ENCODE peak calls at places on chromosomes 6 and 20, in nine cellular contexts. Y is M059J, M is sciatic nerve, S is NCI-H446, H is COR-L47, P is SW 1271, X is neural progenitor cell, N is T follicular helper cell, Z is G401. L is an unnamed sample.
A peak's percentile ranks its signal among the peaks of the same experiment; 100 is the strongest.

GRCh38 chr6:97198181-97198580 is 84.8 kb downstream of the MMS22L start:
- DNase-seq in Y (no peak), M (no peak), S (no peak), H (no peak), P (no peak), X (no peak), N (no peak), Z (no peak), L (no peak)

GRCh38 chr6:24994812-24995211 is 59.1 kb upstream of the RIPOR2 start:
- DNase-seq in Y (peak; percentile 45), M (no peak), S (no peak), H (no peak), P (no peak), X (no peak), N (no peak), Z (no peak), L (no peak)

GRCh38 chr6:167161895-167162467 is 4.2 kb upstream of the GPR31 start:
- DNase-seq in Y (peak; percentile 40), M (no peak), S (no peak), H (no peak), P (no peak), X (no peak), N (no peak), Z (no peak), L (no peak)

GRCh38 chr6:138545621-138545980 is 46.3 kb upstream of the NHSL1 start:
- DNase-seq in Y (no peak), M (peak; percentile 75), S (peak; percentile 70), H (no peak), P (no peak), X (peak; percentile 78), N (no peak), Z (no peak), L (peak; percentile 60)

GRCh38 chr6:6409397-6410030 is 89.1 kb upstream of the F13A1 start:
- DNase-seq in Y (peak; percentile 5), M (no peak), S (no peak), H (no peak), P (no peak), X (no peak), N (no peak), Z (no peak), L (no peak)

GRCh38 chr20:9160341-9160740 is 91.5 kb downstream of the PLCB4 start:
- DNase-seq in Y (peak; percentile 57), M (no peak), S (no peak), H (no peak), P (no peak), X (no peak), N (no peak), Z (no peak), L (no peak)

GRCh38 chr6:149320745-149321240 is 3.3 kb downstream of the TAB2 start:
- DNase-seq in Y (no peak), M (no peak), S (no peak), H (no peak), P (no peak), X (no peak), N (no peak), Z (no peak), L (no peak)

GRCh38 chr6:134287863-134288537 is 29.9 kb downstream of the SGK1 start:
- DNase-seq in Y (peak; percentile 56), M (no peak), S (no peak), H (no peak), P (no peak), X (no peak), N (no peak), Z (no peak), L (no peak)

GRCh38 chr6:113719056-113719455 is 138.1 kb upstream of the MARCKS start:
- DNase-seq in Y (peak; percentile 59), M (no peak), S (no peak), H (no peak), P (no peak), X (no peak), N (no peak), Z (no peak), L (peak; percentile 47)

GRCh38 chr6:39053016-39053595 is 4.5 kb downstream of the GLP1R start:
- DNase-seq in Y (no peak), M (no peak), S (no peak), H (no peak), P (no peak), X (no peak), N (no peak), Z (no peak), L (no peak)

GRCh38 chr6:2245103-2245953 is at the start of gene GMDS:
- DNase-seq in Y (peak; percentile 89), M (peak; percentile 91), S (peak; percentile 93), H (peak; percentile 91), P (peak; percentile 75), X (peak; percentile 97), N (peak; percentile 75), Z (peak; percentile 90), L (peak; percentile 92)

GRCh38 chr6:166143011-166143410 is 24.6 kb downstream of the TBXT start:
- DNase-seq in Y (no peak), M (no peak), S (no peak), H (no peak), P (no peak), X (no peak), N (no peak), Z (no peak), L (no peak)

GRCh38 chr20:40683221-40683893 is 5.7 kb downstream of the MAFB start:
- DNase-seq in Y (peak; percentile 75), M (no peak), S (no peak), H (no peak), P (no peak), X (peak; percentile 67), N (no peak), Z (no peak), L (no peak)

GRCh38 chr6:162181741-162182401 is 545.7 kb downstream of the PRKN start:
- DNase-seq in Y (no peak), M (no peak), S (no peak), H (no peak), P (no peak), X (no peak), N (no peak), Z (no peak), L (no peak)

GRCh38 chr6:26240157-26240980 is 124.6 kb upstream of the BTN3A2 start:
- DNase-seq in Y (no peak), M (no peak), S (no peak), H (no peak), P (no peak), X (peak; percentile 71), N (peak; percentile 48), Z (peak; percentile 53), L (peak; percentile 50)

GRCh38 chr6:10599046-10599445 is 77.9 kb downstream of the GCNT2 start:
- DNase-seq in Y (no peak), M (no peak), S (no peak), H (no peak), P (no peak), X (no peak), N (no peak), Z (no peak), L (no peak)

GRCh38 chr6:144179817-144180216 is 29.5 kb downstream of the STX11 start:
- DNase-seq in Y (no peak), M (no peak), S (no peak), H (no peak), P (no peak), X (no peak), N (no peak), Z (no peak), L (no peak)

GRCh38 chr6:46816626-46817025 is 23.4 kb downstream of the MEP1A start:
- DNase-seq in Y (peak; percentile 45), M (no peak), S (no peak), H (no peak), P (no peak), X (no peak), N (no peak), Z (no peak), L (no peak)